ENCODE peak calls at places on chromosomes 13 and 19, in five cellular contexts. O is adipocyte; P is naive thymus-derived CD8-positive, alpha-beta T cell; Z is Caco-2; Y is brain microvascular endothelial cell. W is an unnamed sample.

GRCh38 chr13:47598340-47598911 is 402.6 kb downstream of the SUCLA2 start:
- DNase-seq in Y (no peak), O (peak), P (no peak), Z (no peak), W (no peak)

GRCh38 chr13:42393573-42394360 is 121.8 kb downstream of the AKAP11 start:
- DNase-seq in Z (no peak), O (no peak), Y (no peak), P (no peak), W (no peak)

GRCh38 chr19:45254044-45254531 is 3.0 kb downstream of the MARK4 start:
- DNase-seq in Y (no peak), P (no peak), Z (no peak), O (peak), W (no peak)

GRCh38 chr19:55080915-55081772 is 5.5 kb downstream of the EPS8L1 start:
- DNase-seq in Z (peak), Y (peak), P (peak), O (peak), W (no peak)

GRCh38 chr13:66492479-66492878 is 737.7 kb downstream of the PCDH9 start:
- DNase-seq in P (no peak), Z (no peak), Y (no peak), O (no peak), W (no peak)

GRCh38 chr19:54164369-54165068 is 5.0 kb upstream of the LENG1 start:
- DNase-seq in P (peak), O (peak), Y (no peak), Z (peak), W (no peak)

GRCh38 chr13:68908879-68909278 is 1198.7 kb upstream of the ATXN8OS start:
- DNase-seq in O (no peak), Z (no peak), Y (no peak), P (no peak), W (no peak)

GRCh38 chr19:40266912-40267600 is 18.1 kb downstream of the AKT2 start:
- DNase-seq in P (no peak), Y (no peak), O (no peak), Z (no peak), W (no peak)

GRCh38 chr19:30079200-30079599 is 137.2 kb downstream of the URI1 start:
- DNase-seq in Z (no peak), O (no peak), Y (no peak), P (no peak), W (no peak)

GRCh38 chr19:48991823-48992570 is 1.1 kb downstream of the GYS1 start:
- DNase-seq in Z (peak), Y (peak), O (peak), P (no peak), W (no peak)

W was measured in head of caudate nucleus.